ENCODE peak calls at places on chromosomes 12 and 14, in six cellular contexts. C, P, V, D, A and S are unnamed samples.

GRCh38 chr12:110080410-110080809 is 32.1 kb upstream of the C12orf76 start:
- DNase-seq in C (no peak), P (no peak), V (no peak), D (no peak), A (no peak), S (no peak)

GRCh38 chr12:24499151-24500146 is 449.5 kb downstream of the BCAT1 start:
- DNase-seq in C (peak; percentile 64), P (no peak), V (no peak), D (no peak), A (no peak), S (no peak)

GRCh38 chr14:36807727-36808126 is 146.1 kb downstream of the PAX9 start:
- DNase-seq in C (no peak), P (no peak), V (no peak), D (no peak), A (no peak), S (no peak)

GRCh38 chr14:31572955-31573354 is 11.8 kb downstream of the NUBPL start:
- DNase-seq in C (no peak), P (no peak), V (no peak), D (no peak), A (no peak), S (no peak)

GRCh38 chr14:65170768-65171251 is 68.5 kb upstream of the MAX start:
- DNase-seq in C (no peak), P (peak; percentile 50), V (no peak), D (no peak), A (peak; percentile 76), S (peak; percentile 58)

GRCh38 chr14:100761481-100761880 is 34.8 kb downstream of the DLK1 start:
- DNase-seq in C (peak; percentile 74), P (no peak), V (no peak), D (no peak), A (no peak), S (no peak)

GRCh38 chr12:103829092-103829491 is 11.9 kb downstream of the NT5DC3 start:
- DNase-seq in C (no peak), P (no peak), V (no peak), D (no peak), A (no peak), S (no peak)

GRCh38 chr12:55681142-55682077 is 26.3 kb downstream of the ITGA7 start:
- DNase-seq in C (peak; percentile 75), P (peak; percentile 32), V (peak; percentile 54), D (peak; percentile 84), A (peak; percentile 95), S (peak; percentile 61)

GRCh38 chr12:65208957-65209654 is 39.7 kb downstream of the LEMD3 start:
- DNase-seq in C (no peak), P (no peak), V (no peak), D (no peak), A (no peak), S (no peak)

DNA sequence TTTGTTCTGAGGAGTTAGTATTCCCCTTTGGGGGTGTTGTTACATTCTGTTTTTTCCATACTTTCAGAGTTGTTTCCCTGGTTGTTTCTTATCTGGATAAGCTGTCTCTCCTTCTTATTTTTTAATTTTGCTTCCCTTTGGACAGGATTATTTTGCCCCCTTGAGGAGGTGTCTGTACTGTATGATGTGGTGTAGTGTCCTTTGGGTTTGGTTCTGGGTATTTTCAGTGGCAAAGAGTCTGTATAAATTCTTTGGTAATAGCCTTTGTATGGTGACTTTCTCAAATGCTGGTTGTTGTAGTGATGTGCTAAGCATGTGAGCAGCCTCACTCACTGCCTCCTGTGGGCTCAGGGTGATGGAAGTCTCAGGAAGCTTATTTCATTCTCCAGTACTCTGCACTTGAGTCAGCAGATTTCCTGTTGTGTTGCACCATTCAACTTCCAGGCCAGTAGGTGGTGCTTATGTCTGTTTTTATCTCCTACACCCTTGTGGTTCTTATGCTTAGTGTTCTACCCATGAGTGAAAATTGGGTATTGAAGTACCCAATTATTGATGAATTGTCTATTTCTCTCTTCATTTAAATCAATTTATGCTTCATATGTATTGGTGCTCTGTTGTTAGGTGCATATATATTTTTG is 103.3 kb upstream of the PMCH start:
- DNase-seq in C (peak; percentile 63), P (no peak), V (no peak), D (no peak), A (peak; percentile 71), S (no peak)
- TF ChIP-seq CTCF in C (peak; percentile 12), P (peak; percentile 42), V (peak; percentile 15), D (peak; percentile 30), A (peak; percentile 72), S (no peak)

GRCh38 chr12:93677195-93678064 is at the start of gene CRADD:
- DNase-seq in C (peak; percentile 97), P (peak; percentile 61), V (peak; percentile 67), D (peak; percentile 89), A (peak; percentile 95), S (peak; percentile 73)
- TF ChIP-seq CTCF in C (no peak), P (peak; percentile 12), V (no peak), D (no peak), A (no peak), S (no peak)

DNA sequence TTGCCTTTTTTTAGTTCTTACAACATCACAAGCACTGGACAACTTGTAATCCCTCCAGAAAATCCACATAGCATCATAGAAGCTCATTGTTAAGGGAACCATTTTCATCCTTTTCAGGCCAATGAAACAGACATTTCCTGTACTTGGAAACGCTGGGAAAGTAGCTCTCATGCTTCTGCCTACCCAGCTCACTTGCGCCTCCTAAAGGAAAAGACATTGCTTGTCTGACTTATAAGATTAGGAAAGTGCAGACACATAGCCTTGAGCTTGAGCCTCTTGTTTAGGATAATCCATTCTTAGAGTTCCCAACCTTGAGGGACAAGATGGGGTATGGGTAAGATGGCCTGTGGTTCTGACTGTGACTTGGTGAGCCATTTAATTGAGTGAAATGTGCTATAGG is 589.5 kb downstream of the NOVA1 start:
- DNase-seq in C (no peak), P (no peak), V (no peak), D (no peak), A (peak; percentile 54), S (no peak)
- TF ChIP-seq CTCF in C (no peak), P (peak; percentile 33), V (no peak), D (no peak), A (peak; percentile 76), S (peak; percentile 18)

DNA sequence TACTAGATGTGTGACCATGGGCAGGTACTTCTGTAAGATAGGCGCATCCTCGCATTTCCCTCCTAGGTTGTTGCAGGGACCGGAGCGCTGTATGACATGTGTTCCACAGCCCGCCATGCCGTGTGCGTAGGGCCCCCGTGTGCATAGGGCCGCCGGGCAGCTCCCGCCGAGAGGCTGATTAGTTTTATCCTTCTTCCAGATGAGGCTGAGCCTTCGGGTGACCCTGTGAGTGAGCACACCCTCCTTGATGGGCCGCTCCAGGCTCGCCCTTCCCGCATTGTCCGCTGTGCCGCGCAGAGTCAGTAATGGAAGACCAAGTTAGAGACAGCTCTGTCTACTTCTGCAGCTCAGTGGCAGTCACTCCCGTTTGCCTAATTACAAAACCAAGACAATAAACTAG is 72.9 kb upstream of the DYNC1H1 start:
- DNase-seq in C (no peak), P (no peak), V (no peak), D (no peak), A (no peak), S (no peak)
- TF ChIP-seq CTCF in C (no peak), P (no peak), V (no peak), D (no peak), A (no peak), S (no peak)

GRCh38 chr12:10361084-10361483 is 28.8 kb downstream of the KLRK1 start:
- DNase-seq in C (peak; percentile 61), P (no peak), V (no peak), D (no peak), A (peak; percentile 85), S (no peak)
- TF ChIP-seq CTCF in C (no peak), P (no peak), V (no peak), D (no peak), A (no peak), S (no peak)